ENCODE peak calls at places on chromosomes 7 and 10, in five cellular contexts. J is testis, O is foreskin fibroblast, V is astrocyte of the spinal cord, Q is lower lobe of right lung. X is an unnamed sample.

GRCh38 chr7:135714534-135715009 is 13.4 kb downstream of the SLC13A4 start:
- DNase-seq in J (no peak), O (peak), V (peak), Q (no peak), X (no peak)

GRCh38 chr7:142790565-142790964 is 19.8 kb downstream of the PRSS2 start:
- DNase-seq in J (no peak), O (no peak), V (no peak), Q (no peak), X (no peak)

GRCh38 chr10:24645022-24645421 is 78.7 kb downstream of the ARHGAP21 start:
- DNase-seq in J (no peak), O (no peak), V (no peak), Q (no peak), X (no peak)

GRCh38 chr10:71608863-71609768 is 110.5 kb downstream of the C10orf105 start:
- DNase-seq in J (peak), O (peak), V (peak), Q (peak), X (peak)

GRCh38 chr10:114471906-114472873 is 67.9 kb upstream of the AFAP1L2 start:
- DNase-seq in J (no peak), O (no peak), V (no peak), Q (no peak), X (no peak)

GRCh38 chr7:116653204-116653603 is 18.8 kb upstream of the MET start:
- DNase-seq in J (no peak), O (no peak), V (peak), Q (no peak), X (no peak)

GRCh38 chr10:12846718-12847117 is 154.8 kb downstream of the CCDC3 start:
- DNase-seq in J (no peak), O (no peak), V (no peak), Q (no peak), X (no peak)

GRCh38 chr7:124810605-124811004 is 45.0 kb upstream of the GPR37 start:
- DNase-seq in J (no peak), O (no peak), V (no peak), Q (no peak), X (no peak)

GRCh38 chr10:86655596-86655995 is 1.2 kb downstream of the OPN4 start:
- DNase-seq in J (no peak), O (no peak), V (no peak), Q (peak), X (peak)

GRCh38 chr10:44998146-44998631 is 2.5 kb upstream of the ZNF22 start:
- DNase-seq in J (peak), O (no peak), V (peak), Q (no peak), X (no peak)

GRCh38 chr10:52284416-52285013 is 29.6 kb upstream of the DKK1 start:
- DNase-seq in J (no peak), O (no peak), V (no peak), Q (no peak), X (no peak)

GRCh38 chr10:14821635-14822375 is 16.0 kb downstream of the CDNF start:
- DNase-seq in J (no peak), O (no peak), V (no peak), Q (no peak), X (no peak)

GRCh38 chr7:68955656-68956055 is 642.6 kb upstream of the AUTS2 start:
- DNase-seq in J (no peak), O (no peak), V (no peak), Q (no peak), X (no peak)

GRCh38 chr7:99469381-99470065 is 3.2 kb upstream of the ZNF789 start:
- DNase-seq in J (no peak), O (no peak), V (no peak), Q (peak), X (no peak)

GRCh38 chr7:117830422-117830954 is 42.8 kb downstream of the CTTNBP2 start:
- DNase-seq in J (peak), O (no peak), V (no peak), Q (no peak), X (no peak)

GRCh38 chr10:86671985-86672710 is 3.8 kb downstream of the LDB3 start:
- DNase-seq in J (peak), O (no peak), V (no peak), Q (no peak), X (peak)

GRCh38 chr10:121598261-121599249 is at the start of gene FGFR2:
- DNase-seq in J (peak), O (peak), V (peak), Q (peak), X (peak)

GRCh38 chr10:75971402-75972211 is 540.2 kb downstream of the LRMDA start:
- DNase-seq in J (no peak), O (peak), V (peak), Q (no peak), X (no peak)

GRCh38 chr7:42315631-42316030 is 78.6 kb upstream of the GLI3 start:
- DNase-seq in J (no peak), O (peak), V (peak), Q (no peak), X (no peak)

GRCh38 chr10:92377962-92378361 is 87.0 kb downstream of the MARCHF5 start:
- DNase-seq in J (no peak), O (no peak), V (no peak), Q (no peak), X (no peak)

GRCh38 chr10:98154076-98154475 is 19.6 kb downstream of the R3HCC1L start:
- DNase-seq in J (no peak), O (no peak), V (no peak), Q (no peak), X (no peak)

GRCh38 chr7:77727936-77728701 is 31.9 kb downstream of the RSBN1L start:
- DNase-seq in J (no peak), O (peak), V (peak), Q (no peak), X (no peak)

GRCh38 chr10:35783305-35783838 is 141.3 kb upstream of the FZD8 start:
- DNase-seq in J (no peak), O (no peak), V (no peak), Q (no peak), X (no peak)

GRCh38 chr10:88421590-88421989 is 161.5 kb downstream of the RNLS start:
- DNase-seq in J (no peak), O (no peak), V (no peak), Q (no peak), X (no peak)

GRCh38 chr10:79383974-79384606 is 36.8 kb downstream of the PPIF start:
- DNase-seq in J (no peak), O (no peak), V (no peak), Q (peak), X (peak)

GRCh38 chr10:72096115-72097000 is 8.0 kb upstream of the SPOCK2 start:
- DNase-seq in J (peak), O (no peak), V (peak), Q (no peak), X (no peak)

GRCh38 chr10:34811968-34812514 is 3.1 kb downstream of the PARD3 start:
- DNase-seq in J (no peak), O (no peak), V (peak), Q (no peak), X (no peak)

GRCh38 chr10:154348-154747 is 19.1 kb downstream of the ZMYND11 start:
- DNase-seq in J (no peak), O (peak), V (peak), Q (no peak), X (peak)

GRCh38 chr10:44206127-44206818 is 178.6 kb downstream of the CXCL12 start:
- DNase-seq in J (no peak), O (no peak), V (no peak), Q (no peak), X (no peak)

DNA sequence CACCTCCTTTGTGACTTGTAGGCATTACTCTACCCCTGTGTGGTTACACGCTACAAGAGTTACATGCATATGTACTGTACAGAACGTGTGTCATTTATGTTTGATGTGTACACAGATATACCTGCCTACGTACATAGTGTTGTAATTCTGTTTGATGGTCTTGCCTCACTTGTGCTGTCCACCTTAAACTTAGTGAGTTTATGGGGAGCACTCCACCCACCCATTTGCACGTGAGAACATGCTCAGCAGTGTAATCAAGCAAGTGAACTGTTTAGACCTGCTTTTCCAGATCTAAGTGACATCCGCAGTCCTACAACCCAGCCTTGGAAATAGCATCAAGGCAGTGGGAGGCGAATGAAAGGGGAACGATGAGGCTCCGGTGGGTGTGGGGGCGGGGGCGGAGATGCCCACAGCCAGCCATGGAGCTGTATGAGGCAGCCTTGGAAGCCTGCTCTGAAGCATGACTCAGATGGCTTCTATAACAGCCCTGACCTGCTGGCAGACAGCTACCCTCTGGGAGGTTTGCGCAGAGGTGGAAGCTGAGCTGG is 52.1 kb downstream of the SUFU start:
- DNase-seq in J (no peak), O (peak), V (peak), Q (no peak), X (peak)
- TF ChIP-seq CTCF in J (no peak), O (no peak), V (no peak), Q (no peak), X (no peak)

DNA sequence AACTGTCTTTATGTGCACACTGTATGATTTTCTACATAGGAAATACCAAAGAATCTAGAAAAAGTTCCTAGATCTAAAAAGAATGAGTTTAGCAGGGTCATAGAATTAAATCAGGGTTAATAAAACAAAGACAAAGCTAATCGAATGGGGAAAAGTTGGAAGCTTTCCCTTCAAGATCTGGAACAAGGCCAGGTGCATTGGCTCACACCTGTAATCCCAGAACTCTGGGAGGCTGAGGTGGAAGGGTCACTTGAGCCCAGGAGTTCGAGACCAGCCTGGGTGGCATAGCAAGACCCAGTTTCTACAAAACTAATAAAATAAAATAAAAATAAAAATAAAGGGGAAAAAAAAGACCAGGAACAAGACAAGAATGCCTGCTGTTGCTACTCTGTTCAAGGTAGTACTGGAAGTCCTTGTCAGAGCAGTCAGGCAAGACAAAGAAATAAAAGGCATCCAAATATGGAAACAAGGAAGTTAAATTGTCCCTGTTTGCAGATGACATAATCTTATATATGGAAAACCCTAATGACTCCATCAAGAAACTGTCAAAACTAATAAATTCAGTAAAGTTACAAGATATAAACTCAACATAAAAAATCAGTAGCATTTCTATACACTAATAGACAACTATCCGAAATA is 76.1 kb upstream of the RHEB start:
- DNase-seq in J (no peak), O (no peak), V (no peak), Q (no peak), X (no peak)
- H3K4me3 ChIP-seq in J (no peak), O (no peak), V (no peak), Q (no peak), X (no peak)

GRCh38 chr7:131506597-131506996 is 49.8 kb downstream of the PODXL start:
- DNase-seq in J (peak), O (no peak), V (no peak), Q (no peak), X (no peak)
- TF ChIP-seq CTCF in J (no peak), O (no peak), V (no peak), Q (no peak), X (no peak)

GRCh38 chr10:132319853-132320669 is 11.9 kb upstream of the LRRC27 start:
- DNase-seq in J (no peak), O (peak), V (peak), Q (no peak), X (peak)
- H3K4me3 ChIP-seq in J (no peak), O (no peak), V (no peak), Q (no peak), X (no peak)

GRCh38 chr10:105063796-105064195 is 422.7 kb downstream of the SORCS3 start:
- DNase-seq in J (peak), O (peak), V (peak), Q (no peak), X (no peak)
- TF ChIP-seq CTCF in J (peak), O (no peak), V (peak), Q (peak), X (peak)

DNA sequence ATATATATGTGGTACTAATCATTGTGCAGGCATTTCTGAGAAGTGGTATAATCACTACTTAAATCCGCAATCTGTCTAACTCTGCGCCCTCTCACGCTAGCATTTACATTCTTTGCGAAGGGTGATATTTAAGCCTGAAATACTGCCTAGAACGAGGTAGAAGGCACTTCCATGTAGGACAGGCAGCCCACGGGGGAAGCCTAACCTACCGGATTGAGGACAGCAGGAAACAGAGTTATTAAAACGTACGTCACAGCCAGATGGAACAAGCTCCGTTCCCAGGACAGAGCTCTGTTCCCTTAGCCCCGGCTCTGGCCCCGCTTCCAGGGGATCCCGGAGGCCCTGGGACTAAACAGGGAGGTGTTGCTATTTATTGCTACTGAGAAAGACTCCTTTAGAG is 59.3 kb upstream of the ECHDC3 start:
- DNase-seq in J (no peak), O (no peak), V (no peak), Q (peak), X (no peak)
- H3K4me3 ChIP-seq in J (no peak), O (no peak), V (no peak), Q (no peak), X (no peak)